ENCODE peak calls at places on chromosomes 3 and 15, in six cellular contexts. P, F, R, A, O and Y are unnamed samples.

GRCh38 chr3:134328846-134329245 is 45.4 kb downstream of the AMOTL2 start:
- DNase-seq in P (no peak), F (no peak), R (no peak), A (no peak), O (no peak), Y (no peak)

GRCh38 chr3:22734207-22734606 is 468.9 kb upstream of the UBE2E2 start:
- DNase-seq in P (no peak), F (no peak), R (no peak), A (no peak), O (no peak), Y (no peak)

GRCh38 chr3:189771842-189772494 is 140.8 kb downstream of the TP63 start:
- DNase-seq in P (no peak), F (no peak), R (no peak), A (no peak), O (no peak), Y (no peak)

GRCh38 chr3:55823001-55823400 is 335.9 kb upstream of the WNT5A start:
- DNase-seq in P (no peak), F (no peak), R (no peak), A (no peak), O (no peak), Y (no peak)

GRCh38 chr15:68578960-68579935 is at the start of gene CORO2B:
- DNase-seq in P (peak; percentile 19), F (no peak), R (no peak), A (no peak), O (peak; percentile 68), Y (no peak)

GRCh38 chr3:157098823-157099185 is 61.1 kb downstream of the CCNL1 start:
- DNase-seq in P (no peak), F (no peak), R (no peak), A (no peak), O (no peak), Y (no peak)

GRCh38 chr3:24299801-24300626 is 194.6 kb downstream of the THRB start:
- DNase-seq in P (no peak), F (no peak), R (no peak), A (no peak), O (no peak), Y (no peak)

GRCh38 chr3:141240290-141241247 is 8.9 kb downstream of the PXYLP1 start:
- DNase-seq in P (no peak), F (no peak), R (no peak), A (no peak), O (no peak), Y (no peak)

GRCh38 chr3:195794708-195795107 is 17.0 kb downstream of the MUC4 start:
- DNase-seq in P (no peak), F (no peak), R (no peak), A (no peak), O (no peak), Y (no peak)

GRCh38 chr15:58235961-58236360 is 97.8 kb downstream of the AQP9 start:
- DNase-seq in P (no peak), F (no peak), R (no peak), A (no peak), O (no peak), Y (no peak)

GRCh38 chr3:117524890-117525289 is 815.3 kb downstream of the TUSC7 start:
- DNase-seq in P (no peak), F (peak; percentile 28), R (no peak), A (no peak), O (no peak), Y (no peak)

GRCh38 chr15:80455051-80455648 is 51.0 kb downstream of the ARNT2 start:
- DNase-seq in P (no peak), F (no peak), R (no peak), A (no peak), O (no peak), Y (no peak)

GRCh38 chr3:114855839-114856238 is 291.2 kb downstream of the ZBTB20 start:
- DNase-seq in P (no peak), F (no peak), R (no peak), A (no peak), O (no peak), Y (no peak)

GRCh38 chr3:197736491-197737318 is at the start of gene RUBCN:
- DNase-seq in P (peak; percentile 88), F (peak; percentile 57), R (peak; percentile 98), A (peak; percentile 97), O (peak; percentile 96), Y (peak; percentile 99)

GRCh38 chr3:190697901-190698300 is 164.6 kb downstream of the GMNC start:
- DNase-seq in P (no peak), F (no peak), R (no peak), A (no peak), O (no peak), Y (no peak)

GRCh38 chr3:49248828-49249227 is 28.2 kb downstream of the C3orf62 start:
- DNase-seq in P (no peak), F (no peak), R (no peak), A (no peak), O (no peak), Y (no peak)

GRCh38 chr3:66602237-66602636 is 101.4 kb upstream of the LRIG1 start:
- DNase-seq in P (no peak), F (no peak), R (no peak), A (no peak), O (no peak), Y (no peak)

GRCh38 chr15:101067660-101068522 is 148.7 kb downstream of the LRRK1 start:
- DNase-seq in P (no peak), F (no peak), R (no peak), A (peak; percentile 17), O (no peak), Y (peak; percentile 70)

GRCh38 chr3:148379763-148380162 is 317.9 kb upstream of the AGTR1 start:
- DNase-seq in P (no peak), F (peak; percentile 14), R (no peak), A (no peak), O (no peak), Y (no peak)

GRCh38 chr15:32663671-32664070 is 22.2 kb downstream of the SCG5 start:
- DNase-seq in P (no peak), F (no peak), R (no peak), A (no peak), O (no peak), Y (no peak)

GRCh38 chr3:132543016-132543739 is 53.9 kb upstream of the ACKR4 start:
- DNase-seq in P (no peak), F (peak; percentile 87), R (no peak), A (no peak), O (no peak), Y (no peak)

GRCh38 chr3:14273886-14274517 is 95.4 kb downstream of the LSM3 start:
- DNase-seq in P (no peak), F (no peak), R (no peak), A (no peak), O (no peak), Y (no peak)

GRCh38 chr15:69225355-69226027 is 65.1 kb downstream of the GLCE start:
- DNase-seq in P (no peak), F (peak; percentile 10), R (no peak), A (no peak), O (no peak), Y (no peak)

GRCh38 chr3:178306427-178307115 is 229.7 kb upstream of the KCNMB2 start:
- DNase-seq in P (no peak), F (no peak), R (no peak), A (no peak), O (no peak), Y (no peak)

GRCh38 chr3:190596341-190597285 is 82.7 kb downstream of the IL1RAP start:
- DNase-seq in P (no peak), F (no peak), R (no peak), A (no peak), O (no peak), Y (no peak)

GRCh38 chr3:89859738-89860137 is 752.3 kb downstream of the EPHA3 start:
- DNase-seq in P (no peak), F (no peak), R (peak; percentile 77), A (no peak), O (no peak), Y (no peak)

GRCh38 chr15:68526269-68526668 is 52.5 kb upstream of the CORO2B start:
- DNase-seq in P (no peak), F (no peak), R (no peak), A (no peak), O (no peak), Y (no peak)

GRCh38 chr3:119700269-119700919 is 2.4 kb upstream of the CFAP91 start:
- DNase-seq in P (peak; percentile 28), F (no peak), R (no peak), A (no peak), O (no peak), Y (no peak)

GRCh38 chr15:41648770-41649169 is 11.4 kb upstream of the MGA start:
- DNase-seq in P (no peak), F (no peak), R (no peak), A (no peak), O (no peak), Y (no peak)

GRCh38 chr3:177424541-177424940 is 227.3 kb upstream of the TBL1XR1 start:
- DNase-seq in P (no peak), F (no peak), R (no peak), A (no peak), O (no peak), Y (no peak)

GRCh38 chr15:62426387-62426956 is 261.4 kb upstream of the C2CD4B start:
- DNase-seq in P (no peak), F (no peak), R (no peak), A (no peak), O (peak; percentile 48), Y (no peak)

GRCh38 chr3:186315581-186316354 is 46.3 kb downstream of the DGKG start:
- DNase-seq in P (no peak), F (no peak), R (no peak), A (no peak), O (no peak), Y (no peak)

GRCh38 chr3:154018100-154018696 is 103.0 kb upstream of the ARHGEF26 start:
- DNase-seq in P (no peak), F (no peak), R (no peak), A (no peak), O (no peak), Y (peak; percentile 49)

GRCh38 chr15:74835312-74835823 is 7.6 kb downstream of the ULK3 start:
- DNase-seq in P (peak; percentile 13), F (no peak), R (no peak), A (peak; percentile 71), O (peak; percentile 59), Y (no peak)

GRCh38 chr3:81968628-81969027 is 207.2 kb upstream of the GBE1 start:
- DNase-seq in P (no peak), F (no peak), R (no peak), A (no peak), O (no peak), Y (no peak)

GRCh38 chr3:181512787-181513186 is 198.9 kb upstream of the SOX2 start:
- DNase-seq in P (no peak), F (no peak), R (no peak), A (no peak), O (no peak), Y (no peak)

GRCh38 chr3:152658977-152659376 is 176.0 kb upstream of the P2RY1 start:
- DNase-seq in P (no peak), F (no peak), R (no peak), A (no peak), O (no peak), Y (no peak)